ENCODE peak calls at places on chromosomes 1 and 21, in eight cellular contexts. I, E, K, N, Z, H, V and M are unnamed samples.

GRCh38 chr1:196608401-196609113 is at the start of gene KCNT2:
- DNase-seq in I (no peak), K (peak; percentile 35), H (no peak), Z (peak; percentile 3), E (no peak), N (peak; percentile 10), V (no peak), M (no peak)

GRCh38 chr1:23444104-23444533 is 19.6 kb upstream of the TCEA3 start:
- DNase-seq in K (no peak), I (no peak), V (no peak), H (no peak), E (no peak), Z (no peak), N (no peak), M (no peak)

GRCh38 chr1:168342572-168343280 is 62.0 kb downstream of the TBX19 start:
- DNase-seq in E (peak; percentile 43), I (peak; percentile 89), K (peak; percentile 72), Z (peak; percentile 89), N (peak; percentile 83), V (peak; percentile 91), H (peak; percentile 89), M (peak; percentile 56)

GRCh38 chr21:17688912-17689874 is 76.5 kb upstream of the BTG3 start:
- DNase-seq in V (peak; percentile 26), E (no peak), H (peak; percentile 65), K (peak; percentile 21), N (peak; percentile 44), Z (peak; percentile 59), I (peak; percentile 54), M (peak; percentile 50)

GRCh38 chr1:37258068-37258467 is 216.3 kb upstream of the ZC3H12A start:
- DNase-seq in N (no peak), H (no peak), Z (no peak), I (no peak), K (no peak), V (no peak), E (no peak), M (no peak)

GRCh38 chr1:162171078-162171477 is 101.6 kb downstream of the NOS1AP start:
- DNase-seq in Z (no peak), N (no peak), H (no peak), K (no peak), V (no peak), E (no peak), I (no peak), M (no peak)

GRCh38 chr1:55947446-55947845 is 631.9 kb downstream of the PLPP3 start:
- DNase-seq in E (no peak), H (no peak), N (no peak), V (no peak), Z (no peak), K (no peak), I (no peak), M (no peak)

GRCh38 chr1:86259390-86259789 is 102.8 kb upstream of the COL24A1 start:
- DNase-seq in E (peak; percentile 20), H (no peak), I (no peak), V (no peak), N (no peak), K (no peak), Z (no peak), M (no peak)

GRCh38 chr1:8211620-8212442 is 106.1 kb upstream of the SLC45A1 start:
- DNase-seq in I (no peak), E (peak; percentile 92), H (peak; percentile 11), N (no peak), V (no peak), Z (no peak), K (peak; percentile 67), M (no peak)

GRCh38 chr1:221456918-221457317 is 285.0 kb downstream of the DUSP10 start:
- DNase-seq in K (no peak), N (no peak), V (no peak), I (no peak), H (no peak), Z (no peak), E (no peak), M (no peak)

GRCh38 chr1:192903142-192903541 is 94.3 kb downstream of the RGS2 start:
- DNase-seq in E (no peak), H (no peak), I (no peak), K (no peak), N (no peak), V (no peak), Z (no peak), M (no peak)

GRCh38 chr21:42619841-42620240 is 33.6 kb upstream of the PDE9A start:
- DNase-seq in K (no peak), H (no peak), I (no peak), Z (no peak), E (no peak), V (no peak), N (no peak), M (no peak)

GRCh38 chr1:26555550-26555981 is 26.0 kb downstream of the RPS6KA1 start:
- DNase-seq in H (no peak), N (no peak), Z (no peak), I (no peak), K (no peak), E (no peak), V (no peak), M (no peak)

GRCh38 chr1:13469343-13469742 is 44.5 kb downstream of the LRRC38 start:
- DNase-seq in Z (no peak), H (no peak), E (no peak), N (no peak), V (peak; percentile 19), K (no peak), I (no peak), M (no peak)

GRCh38 chr1:4650486-4650885 is 3.9 kb upstream of the AJAP1 start:
- DNase-seq in H (no peak), E (no peak), N (no peak), V (no peak), Z (no peak), K (no peak), I (no peak), M (no peak)

GRCh38 chr1:174258148-174258550 is 98.8 kb downstream of the RABGAP1L start:
- DNase-seq in E (peak; percentile 9), Z (peak; percentile 28), V (peak; percentile 56), I (peak; percentile 40), H (peak; percentile 36), N (peak; percentile 14), K (peak; percentile 13), M (peak; percentile 58)

GRCh38 chr1:216566809-216567208 is 143.6 kb upstream of the USH2A start:
- DNase-seq in N (no peak), I (no peak), E (no peak), V (peak; percentile 18), Z (no peak), K (peak; percentile 12), H (no peak), M (no peak)

GRCh38 chr1:190835658-190836057 is 358.0 kb upstream of the BRINP3 start:
- DNase-seq in I (no peak), V (no peak), K (no peak), H (no peak), N (no peak), E (no peak), Z (no peak), M (no peak)

GRCh38 chr1:5554784-5555183 is 437.4 kb downstream of the NPHP4 start:
- DNase-seq in E (no peak), K (no peak), H (no peak), Z (no peak), N (no peak), I (no peak), V (no peak), M (no peak)

GRCh38 chr1:229024528-229025119 is 246.3 kb upstream of the RAB4A start:
- DNase-seq in I (no peak), Z (peak; percentile 10), N (no peak), E (peak; percentile 70), K (peak; percentile 32), V (no peak), H (peak; percentile 14), M (no peak)

GRCh38 chr1:21818661-21819060 is 6.6 kb downstream of the LDLRAD2 start:
- DNase-seq in N (no peak), E (no peak), K (no peak), I (peak; percentile 14), H (peak; percentile 35), V (peak; percentile 59), Z (peak; percentile 33), M (peak; percentile 42)

GRCh38 chr1:178651742-178652141 is 73.3 kb upstream of the RALGPS2 start:
- DNase-seq in V (no peak), I (no peak), Z (no peak), N (no peak), K (no peak), H (no peak), E (no peak), M (no peak)

GRCh38 chr1:225427249-225428065 is at the start of gene LBR:
- DNase-seq in N (no peak), I (peak; percentile 31), Z (peak; percentile 51), K (no peak), H (peak; percentile 43), V (peak; percentile 41), E (no peak), M (no peak)

GRCh38 chr1:186474208-186474607 is 13.3 kb upstream of the PDC start:
- DNase-seq in Z (no peak), E (peak; percentile 63), H (no peak), V (no peak), N (no peak), I (no peak), K (no peak), M (no peak)